ENCODE peak calls at places on chromosomes 2 and 18, in seven cellular contexts. D is gastrocnemius medialis; C is SK-N-SH treated with all-trans-retinoic acid at 6 μM for 48 hours; S is activated CD4-positive, alpha-beta T cell treated with anti-CD3 and anti-CD28 coated beads for 36 hours; O is thoracic aorta; B is activated T-cell treated with anti-CD3 and anti-CD28 coated beads, Interleukin-2, amount 50 U/mL, for 4 hours; X is K562. Z is an unnamed sample.
A peak's percentile ranks its signal among the peaks of the same experiment; 100 is the strongest.

GRCh38 chr2:168694876-168695275 is 107.6 kb upstream of the NOSTRIN start:
- ATAC-seq in B (no peak), X (no peak), O (no peak), S (no peak), C (no peak), D (no peak), Z (no peak)

GRCh38 chr2:151842830-151843668 is 14.8 kb upstream of the ARL5A start:
- ATAC-seq in C (no peak), X (peak; percentile 65), D (no peak), B (no peak), O (no peak), S (no peak), Z (no peak)

GRCh38 chr2:148933456-148933855 is 58.4 kb downstream of the KIF5C start:
- ATAC-seq in B (no peak), O (no peak), D (no peak), X (no peak), S (no peak), C (no peak), Z (no peak)

GRCh38 chr2:12606472-12607000 is 110.2 kb upstream of the TRIB2 start:
- ATAC-seq in X (peak; percentile 85), S (no peak), D (no peak), B (no peak), C (peak; percentile 93), O (no peak), Z (no peak)

GRCh38 chr18:57728941-57729511 is 74.1 kb downstream of the ATP8B1 start:
- ATAC-seq in X (no peak), D (no peak), B (no peak), C (peak; percentile 31), O (peak; percentile 40), S (no peak), Z (no peak)

GRCh38 chr2:27070653-27071276 is 689 bp downstream of the OST4 start:
- ATAC-seq in C (peak; percentile 0), O (no peak), B (no peak), D (no peak), S (no peak), X (peak; percentile 8), Z (no peak)

GRCh38 chr2:134146620-134147019 is 107.3 kb upstream of the MGAT5 start:
- ATAC-seq in S (no peak), C (peak; percentile 84), D (no peak), B (no peak), X (no peak), O (no peak), Z (no peak)

GRCh38 chr2:127348421-127349000 is 39.3 kb downstream of the MAP3K2 start:
- ATAC-seq in C (no peak), X (no peak), B (no peak), O (no peak), S (no peak), D (no peak), Z (no peak)

GRCh38 chr18:66553824-66554223 is 50.1 kb downstream of the CDH19 start:
- ATAC-seq in O (no peak), X (no peak), C (peak; percentile 77), B (no peak), S (no peak), D (no peak), Z (no peak)